ENCODE peak calls at places on chromosomes 12 and 14, in ten cellular contexts. F, E, X, O, Q, R, I, C, D and S are unnamed samples.

GRCh38 chr14:104221636-104222375 is 83.4 kb downstream of the KIF26A start:
- DNase-seq in C (no peak), Q (no peak), I (no peak), D (no peak), F (no peak), E (no peak), O (no peak), X (no peak), R (no peak), S (no peak)

GRCh38 chr12:85755760-85756159 is 80.4 kb downstream of the RASSF9 start:
- DNase-seq in X (no peak), F (no peak), O (no peak), E (peak; percentile 7), C (no peak), I (no peak), R (no peak), D (no peak), Q (no peak), S (no peak)

GRCh38 chr12:24776856-24777255 is 172.0 kb downstream of the BCAT1 start:
- DNase-seq in X (no peak), O (no peak), Q (no peak), D (no peak), E (no peak), I (no peak), C (no peak), F (no peak), R (no peak), S (no peak)

GRCh38 chr12:122050706-122051105 is 27.9 kb upstream of the MLXIP start:
- DNase-seq in D (no peak), I (no peak), F (no peak), X (no peak), Q (no peak), O (no peak), E (no peak), C (no peak), R (no peak), S (peak; percentile 34)

GRCh38 chr14:88189040-88189839 is 133.8 kb downstream of the KCNK10 start:
- DNase-seq in X (peak; percentile 96), F (peak; percentile 69), Q (peak; percentile 38), O (peak; percentile 20), R (peak; percentile 31), E (peak; percentile 83), C (peak; percentile 62), D (peak; percentile 82), I (peak; percentile 20), S (peak; percentile 96)

GRCh38 chr12:754871-755562 is 2.6 kb downstream of the WNK1 start:
- DNase-seq in O (peak; percentile 71), X (no peak), F (no peak), D (peak; percentile 23), E (peak; percentile 59), C (peak; percentile 69), I (no peak), R (peak; percentile 64), Q (no peak), S (peak; percentile 88)

GRCh38 chr12:57280234-57281062 is 29.5 kb upstream of the STAC3 start:
- DNase-seq in O (peak; percentile 62), C (peak; percentile 11), Q (peak; percentile 76), E (peak; percentile 96), I (peak; percentile 61), R (peak; percentile 50), X (no peak), D (no peak), F (no peak), S (peak; percentile 93)

GRCh38 chr14:31395572-31396205 is 24.7 kb downstream of the HEATR5A start:
- DNase-seq in R (no peak), X (no peak), D (no peak), E (no peak), F (no peak), Q (no peak), C (no peak), O (no peak), I (no peak), S (no peak)

DNA sequence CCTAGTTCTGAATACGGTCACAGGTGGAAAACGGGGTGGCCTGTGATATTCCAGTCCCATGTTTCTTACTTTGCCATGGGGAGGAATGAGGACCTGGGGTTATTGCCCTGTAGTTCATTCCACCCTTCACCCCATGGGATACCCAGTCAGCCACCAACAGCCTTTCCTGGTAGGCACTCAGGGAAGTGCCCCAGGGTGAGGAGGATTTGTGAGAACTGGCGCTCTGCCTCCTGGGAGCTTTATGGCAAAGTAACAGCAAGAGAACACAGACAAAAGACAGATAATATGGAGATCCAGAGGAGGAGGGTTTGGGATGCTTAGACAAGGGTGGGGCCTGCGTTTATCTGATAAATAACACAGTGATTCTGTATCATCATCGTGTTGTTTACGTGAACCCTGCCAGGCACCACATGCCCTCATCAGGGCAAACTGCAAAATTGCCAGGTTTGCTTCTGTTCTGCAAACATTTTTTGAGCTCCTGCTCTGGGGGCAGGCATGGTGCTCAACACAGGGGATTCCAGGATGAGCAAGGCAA is 223.5 kb downstream of the SLC41A2 start:
- DNase-seq in D (no peak), E (no peak), F (no peak), I (no peak), C (no peak), X (no peak), O (no peak), R (no peak), Q (no peak), S (no peak)
- H3K27ac ChIP-seq in D (no peak overlapping the region), E (no peak overlapping the region), F (no peak overlapping the region), I (no peak overlapping the region), C (no peak overlapping the region), X (no peak overlapping the region), O (no peak overlapping the region), R (no peak overlapping the region), Q (no peak overlapping the region), S (no peak overlapping the region)

GRCh38 chr12:27161458-27162228 is 79.3 kb upstream of the C12orf71 start:
- DNase-seq in E (no peak), F (no peak), Q (no peak), D (no peak), C (no peak), O (no peak), X (no peak), I (no peak), R (no peak), S (no peak)
- H3K4me3 ChIP-seq in E (no peak overlapping the region), F (no peak overlapping the region), Q (no peak overlapping the region), D (no peak overlapping the region), C (no peak overlapping the region), O (no peak overlapping the region), X (no peak overlapping the region), I (no peak overlapping the region), R (no peak overlapping the region), S (no peak overlapping the region)

GRCh38 chr12:118307069-118307954 is 65.4 kb downstream of the TAOK3 start:
- DNase-seq in X (no peak), C (peak; percentile 81), O (no peak), Q (no peak), R (no peak), I (peak; percentile 12), E (peak; percentile 92), D (no peak), F (peak; percentile 20), S (peak; percentile 62)
- H3K27ac ChIP-seq in X (no peak overlapping the region), C (peak overlapping the region; percentile 89), O (no peak overlapping the region), Q (no peak overlapping the region), R (no peak overlapping the region), I (peak overlapping the region; percentile 96), E (peak overlapping the region; percentile 95), D (no peak overlapping the region), F (peak overlapping the region; percentile 37), S (peak overlapping the region; percentile 98)

GRCh38 chr12:48929551-48929950 is 4.3 kb upstream of the FKBP11 start:
- DNase-seq in R (no peak), F (no peak), C (no peak), I (no peak), D (no peak), O (no peak), Q (no peak), X (no peak), E (no peak), S (no peak)

GRCh38 chr12:48927261-48927660 is 2.0 kb upstream of the FKBP11 start:
- DNase-seq in E (no peak), D (no peak), Q (no peak), R (no peak), O (no peak), I (no peak), F (no peak), X (no peak), C (no peak), S (no peak)

GRCh38 chr12:48923117-48923516 is 2.2 kb downstream of the FKBP11 start:
- DNase-seq in X (no peak), D (no peak), F (no peak), Q (no peak), R (no peak), I (no peak), E (no peak), C (no peak), O (no peak), S (peak; percentile 59)

GRCh38 chr12:48925218-48925871 is at the start of gene FKBP11:
- DNase-seq in C (no peak), Q (peak; percentile 90), F (peak; percentile 69), I (peak; percentile 20), O (peak; percentile 74), E (peak; percentile 22), X (peak; percentile 50), D (peak; percentile 39), R (peak; percentile 85), S (peak; percentile 94)

DNA sequence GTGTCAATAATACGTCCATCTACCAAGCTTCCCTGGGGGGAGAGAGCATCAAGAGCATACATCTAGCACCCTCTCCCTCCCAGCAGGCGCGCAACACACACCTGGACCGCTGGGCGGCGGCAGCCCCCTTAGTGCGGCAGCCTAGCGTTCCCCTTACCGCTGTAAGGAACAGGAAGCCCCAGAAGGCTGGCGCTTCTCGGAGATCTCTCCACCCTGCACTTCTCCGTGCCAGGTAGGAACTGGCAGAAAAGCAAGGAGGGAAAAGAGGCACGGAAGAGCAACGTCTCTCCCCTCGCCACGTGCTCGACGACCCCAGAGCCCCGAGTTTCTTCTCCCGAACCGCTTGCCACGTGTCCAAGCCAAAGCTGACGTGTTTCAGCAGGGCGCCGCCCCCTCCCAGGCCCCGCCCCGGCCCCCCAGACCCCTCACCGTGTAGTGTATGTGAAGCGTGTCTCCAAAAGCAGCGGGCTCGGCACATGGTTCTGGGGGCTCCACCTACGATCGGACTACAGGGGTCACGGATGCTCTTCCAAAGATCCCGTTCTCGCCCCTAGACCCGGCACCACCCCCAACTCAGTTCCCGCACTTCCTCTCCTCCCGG is 575 bp downstream of the FKBP11 start:
- DNase-seq in C (no peak), D (peak; percentile 67), X (peak; percentile 34), Q (peak; percentile 87), O (peak; percentile 77), E (peak; percentile 34), I (peak; percentile 23), F (peak; percentile 32), R (peak; percentile 81), S (peak; percentile 91)
- H3K4me3 ChIP-seq in C (peak overlapping the region; percentile 51), D (peak overlapping the region; percentile 35), X (peak overlapping the region; percentile 72), Q (peak overlapping the region; percentile 96), O (peak overlapping the region; percentile 84), E (peak overlapping the region; percentile 92), I (peak overlapping the region; percentile 53), F (peak overlapping the region; percentile 63), R (peak overlapping the region; percentile 97), S (peak overlapping the region; percentile 94)

GRCh38 chr14:21102472-21103164 is 1.8 kb downstream of the TMEM253 start:
- DNase-seq in E (no peak), R (no peak), O (no peak), F (no peak), I (no peak), Q (no peak), X (peak; percentile 39), D (no peak), C (no peak), S (peak; percentile 59)
- H3K27ac ChIP-seq in E (no peak overlapping the region), R (no peak overlapping the region), O (no peak overlapping the region), F (no peak overlapping the region), I (no peak overlapping the region), Q (no peak overlapping the region), X (peak overlapping the region; percentile 98), D (peak overlapping the region; percentile 3), C (no peak overlapping the region), S (no peak overlapping the region)